ENCODE peak calls at places on chromosomes 4 and X, in eight cellular contexts. Y is psoas muscle, K is right cardiac atrium, X is NT2/D1, A is mammary epithelial cell, S is neuronal stem cell, F is tibial nerve, P is Caco-2. U is an unnamed sample. For H3K4me1, the result is how much of the 10 kb centered on the place peaks cover.

GRCh38 chr4:96465834-96466233 is 625.9 kb downstream of the PDHA2 start:
- DNase-seq in Y (no peak), K (no peak), X (no peak), A (no peak), S (no peak), F (no peak), P (no peak), U (no peak)

GRCh38 chrX:41870719-41871151 is 52.6 kb downstream of the CASK start:
- DNase-seq in Y (no peak), K (no peak), X (no peak), A (no peak), S (no peak), F (no peak), P (peak), U (no peak)

GRCh38 chrX:48688531-48689142 is 5.0 kb downstream of the WAS start:
- DNase-seq in Y (no peak), K (no peak), X (no peak), A (no peak), S (no peak), F (no peak), P (no peak), U (no peak)

GRCh38 chr4:64781737-64782326 is 372.6 kb upstream of the TECRL start:
- DNase-seq in Y (no peak), K (no peak), X (no peak), A (peak), S (peak), F (no peak), P (no peak), U (no peak)

GRCh38 chrX:3550160-3550765 is 163.2 kb downstream of the PRKX start:
- DNase-seq in Y (no peak), K (no peak), X (no peak), A (peak), S (no peak), F (no peak), P (peak), U (no peak)

GRCh38 chr4:55125763-55126541 is 557 bp upstream of the KDR start:
- DNase-seq in Y (peak), K (peak), X (no peak), A (peak), S (no peak), F (no peak), P (no peak), U (no peak)

GRCh38 chr4:34644716-34645115 is 1599.6 kb downstream of the ARAP2 start:
- DNase-seq in Y (no peak), K (no peak), X (no peak), A (no peak), S (no peak), F (no peak), P (no peak), U (no peak)

GRCh38 chrX:42748067-42748850 is 29.7 kb downstream of the PPP1R2C start:
- DNase-seq in Y (no peak), K (no peak), X (no peak), A (peak), S (no peak), F (no peak), P (no peak), U (no peak)

GRCh38 chr4:184355111-184355604 is 119.2 kb downstream of the IRF2 start:
- DNase-seq in Y (no peak), K (no peak), X (no peak), A (peak), S (no peak), F (peak), P (no peak), U (no peak)

GRCh38 chr4:172786039-172786792 is 382.4 kb upstream of the GALNT7 start:
- DNase-seq in Y (peak), K (peak), X (no peak), A (peak), S (no peak), F (no peak), P (no peak), U (no peak)

GRCh38 chr4:96205143-96205542 is 365.2 kb downstream of the PDHA2 start:
- DNase-seq in Y (no peak), K (no peak), X (no peak), A (no peak), S (no peak), F (no peak), P (no peak), U (no peak)

GRCh38 chr4:39044947-39045734 is 12.9 kb upstream of the TMEM156 start:
- DNase-seq in Y (peak), K (peak), X (no peak), A (peak), S (peak), F (no peak), P (no peak), U (peak)

GRCh38 chr4:37837446-37837845 is 11.0 kb downstream of the PGM2 start:
- DNase-seq in Y (no peak), K (no peak), X (no peak), A (peak), S (no peak), F (no peak), P (no peak), U (no peak)

GRCh38 chr4:137310593-137311490 is 221.5 kb downstream of the PCDH18 start:
- DNase-seq in Y (no peak), K (no peak), X (no peak), A (peak), S (no peak), F (no peak), P (no peak), U (no peak)

GRCh38 chr4:101753702-101754101 is 36.8 kb upstream of the BANK1 start:
- DNase-seq in Y (no peak), K (no peak), X (no peak), A (no peak), S (no peak), F (no peak), P (no peak), U (no peak)

GRCh38 chr4:140718240-140718639 is 37.9 kb downstream of the TBC1D9 start:
- DNase-seq in Y (no peak), K (no peak), X (no peak), A (peak), S (no peak), F (no peak), P (no peak), U (no peak)

GRCh38 chr4:67674098-67674497 is 26.9 kb downstream of the UBA6 start:
- DNase-seq in Y (no peak), K (no peak), X (peak), A (no peak), S (peak), F (no peak), P (no peak), U (no peak)

GRCh38 chrX:107054978-107055377 is 55.0 kb upstream of the MORC4 start:
- DNase-seq in Y (no peak), K (no peak), X (no peak), A (no peak), S (no peak), F (no peak), P (no peak), U (no peak)

GRCh38 chr4:177023951-177024350 is 231.2 kb upstream of the VEGFC start:
- DNase-seq in Y (no peak), K (no peak), X (no peak), A (peak), S (no peak), F (no peak), P (no peak), U (no peak)

GRCh38 chrX:120672389-120672788 is 42.5 kb upstream of the C1GALT1C1 start:
- DNase-seq in Y (peak), K (peak), X (no peak), A (peak), S (no peak), F (peak), P (no peak), U (no peak)

GRCh38 chr4:156771171-156771837 is 200.3 kb downstream of the PDGFC start:
- DNase-seq in Y (no peak), K (no peak), X (no peak), A (peak), S (peak), F (no peak), P (no peak), U (no peak)

GRCh38 chr4:101345596-101346311 is 1.6 kb downstream of the PPP3CA start:
- DNase-seq in Y (peak), K (peak), X (no peak), A (peak), S (peak), F (peak), P (peak), U (peak)

GRCh38 chrX:40885984-40886383 is 150.6 kb upstream of the MED14 start:
- DNase-seq in Y (no peak), K (no peak), X (no peak), A (no peak), S (no peak), F (no peak), P (no peak), U (no peak)

GRCh38 chrX:69323786-69324720 is 158.8 kb upstream of the PJA1 start:
- DNase-seq in Y (no peak), K (no peak), X (no peak), A (no peak), S (no peak), F (no peak), P (no peak), U (no peak)

GRCh38 chrX:149541521-149542047 is 772 bp downstream of the EOLA1 start:
- DNase-seq in Y (no peak), K (no peak), X (no peak), A (no peak), S (no peak), F (no peak), P (no peak), U (no peak)

GRCh38 chr4:13700196-13701140 is 72.9 kb upstream of the BOD1L1 start:
- DNase-seq in Y (no peak), K (no peak), X (no peak), A (peak), S (no peak), F (no peak), P (no peak), U (no peak)

GRCh38 chrX:136143714-136144113 is 3.6 kb upstream of the FHL1 start:
- DNase-seq in Y (no peak), K (no peak), X (no peak), A (no peak), S (no peak), F (no peak), P (no peak), U (no peak)

GRCh38 chr4:172707622-172708021 is 461.0 kb upstream of the GALNT7 start:
- DNase-seq in Y (no peak), K (no peak), X (no peak), A (no peak), S (no peak), F (no peak), P (no peak), U (no peak)

GRCh38 chr4:55021214-55021613 is 104.2 kb downstream of the KDR start:
- DNase-seq in Y (no peak), K (no peak), X (no peak), A (no peak), S (peak), F (no peak), P (no peak), U (no peak)

GRCh38 chrX:40871385-40872082 is 136.2 kb upstream of the MED14 start:
- DNase-seq in Y (no peak), K (no peak), X (no peak), A (peak), S (no peak), F (no peak), P (no peak), U (no peak)

GRCh38 chrX:72268601-72269365 is 8.3 kb downstream of the RPS4X start:
- DNase-seq in Y (no peak), K (no peak), X (no peak), A (no peak), S (no peak), F (no peak), P (no peak), U (no peak)

GRCh38 chrX:72271091-72271490 is 6.0 kb downstream of the RPS4X start:
- DNase-seq in Y (no peak), K (no peak), X (no peak), A (no peak), S (no peak), F (no peak), P (no peak), U (no peak)

GRCh38 chrX:72270316-72270866 is 6.7 kb downstream of the RPS4X start:
- DNase-seq in Y (no peak), K (no peak), X (no peak), A (no peak), S (no peak), F (no peak), P (no peak), U (no peak)

GRCh38 chrX:72271812-72272211 is 5.2 kb downstream of the RPS4X start:
- DNase-seq in Y (no peak), K (no peak), X (no peak), A (peak), S (no peak), F (no peak), P (no peak), U (no peak)

DNA sequence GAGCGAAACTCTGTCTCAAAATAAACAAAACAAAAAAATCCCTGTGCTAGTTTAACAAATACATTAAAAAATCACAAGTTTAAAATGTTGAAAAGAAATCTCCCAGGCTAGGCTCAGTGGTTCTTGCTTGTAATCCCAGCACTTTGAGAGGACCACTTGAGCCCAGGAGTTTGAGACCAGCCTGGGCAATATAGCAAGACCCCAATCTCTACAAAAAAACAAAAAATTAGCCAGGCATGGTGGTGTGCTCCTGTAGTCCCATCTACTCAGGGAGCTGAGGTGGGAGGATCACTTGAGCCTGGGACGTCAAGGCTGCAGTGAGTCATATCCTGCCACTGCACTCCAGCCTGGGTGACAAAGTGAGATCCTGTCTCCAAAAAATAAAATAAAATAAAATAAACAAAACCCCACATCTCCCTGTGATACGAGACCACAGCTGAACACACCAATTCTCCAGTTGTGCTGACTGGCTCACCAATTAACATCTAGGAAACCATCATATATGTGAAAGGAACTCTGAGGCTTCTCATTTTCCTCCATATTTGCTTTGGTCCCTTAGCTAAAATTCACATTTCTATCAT is 7.3 kb downstream of the RPS4X start:
- DNase-seq in Y (no peak), K (no peak), X (no peak), A (peak), S (no peak), F (no peak), P (no peak), U (no peak)
- H3K4me1 ChIP-seq in Y (under half), K (under half), X (under half), A (half or more), S (under half), F (under half), P (under half), U (under half)

GRCh38 chr4:76703123-76703490 is 194.8 kb downstream of the SOWAHB start:
- DNase-seq in Y (no peak), K (no peak), X (no peak), A (peak), S (no peak), F (no peak), P (peak), U (no peak)
- H3K4me1 ChIP-seq in Y (under half), K (under half), X (under half), A (half or more), S (under half), F (under half), P (half or more), U (under half)

DNA sequence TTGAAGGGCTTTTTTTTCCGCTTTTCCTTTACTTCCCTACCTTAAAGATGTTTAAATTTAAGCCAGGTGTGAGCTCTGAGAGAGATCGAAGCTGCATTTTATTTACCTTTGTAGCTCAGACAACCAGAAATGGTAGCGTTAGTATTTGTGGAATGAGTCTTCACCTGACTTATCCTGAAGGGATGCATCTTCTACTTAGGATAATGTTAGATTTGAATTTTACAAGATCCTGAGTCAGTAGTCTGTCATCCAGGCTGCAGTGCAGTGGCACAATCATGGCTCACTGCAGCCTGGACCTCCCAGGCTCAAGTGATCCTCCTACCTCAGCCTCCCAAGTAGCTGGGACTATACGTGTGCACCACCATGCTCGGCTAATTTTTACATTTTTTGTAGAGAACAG is 26.2 kb downstream of the TMSB4X start:
- DNase-seq in Y (no peak), K (no peak), X (no peak), A (peak), S (no peak), F (no peak), P (no peak), U (no peak)
- H3K4me1 ChIP-seq in Y (under half), K (under half), X (under half), A (under half), S (under half), F (under half), P (under half), U (under half)

DNA sequence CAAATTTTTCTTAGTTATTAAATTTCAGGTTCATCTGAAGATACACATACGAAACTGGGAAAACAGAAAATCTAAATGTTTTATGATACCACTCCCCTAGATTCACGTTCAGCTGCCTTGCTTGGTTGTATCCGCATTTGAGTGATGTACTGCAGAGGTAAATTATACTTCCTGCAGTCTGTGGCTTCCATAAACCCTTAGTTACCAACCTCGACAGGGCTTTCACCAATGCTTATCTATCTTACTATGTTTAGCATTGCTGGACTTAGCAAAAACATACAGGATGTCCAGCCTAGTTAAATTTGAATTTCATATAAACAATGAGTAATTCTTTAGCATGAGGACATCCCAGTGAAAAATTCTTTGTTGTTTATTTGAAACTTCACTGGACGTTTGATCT is 108.8 kb downstream of the TMA16 start:
- DNase-seq in Y (no peak), K (no peak), X (no peak), A (no peak), S (no peak), F (no peak), P (no peak), U (no peak)
- H3K4me1 ChIP-seq in Y (under half), K (under half), X (under half), A (under half), S (under half), F (under half), P (under half), U (under half)

DNA sequence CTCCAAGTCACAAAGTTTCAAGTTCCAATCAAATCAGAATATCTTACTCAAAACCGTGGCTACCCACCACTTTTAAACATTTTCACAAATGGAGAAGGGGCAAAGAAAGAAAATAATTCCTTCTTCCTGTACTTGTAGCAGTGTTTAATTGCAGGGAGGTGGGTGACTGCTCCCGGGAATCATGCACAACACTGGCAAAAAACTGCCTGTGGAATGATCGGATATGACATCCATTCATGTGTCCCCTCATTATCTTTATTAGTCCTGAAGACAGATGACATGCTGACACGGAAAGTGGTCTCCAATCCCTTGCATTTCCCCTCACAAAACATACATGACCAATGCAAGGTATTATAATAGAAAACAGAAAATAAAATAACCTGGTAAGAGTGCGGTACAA is 2.0 kb downstream of the TSPAN5 start:
- DNase-seq in Y (no peak), K (no peak), X (no peak), A (no peak), S (no peak), F (no peak), P (no peak), U (no peak)
- H3K4me1 ChIP-seq in Y (under half), K (under half), X (under half), A (half or more), S (under half), F (under half), P (under half), U (under half)

DNA sequence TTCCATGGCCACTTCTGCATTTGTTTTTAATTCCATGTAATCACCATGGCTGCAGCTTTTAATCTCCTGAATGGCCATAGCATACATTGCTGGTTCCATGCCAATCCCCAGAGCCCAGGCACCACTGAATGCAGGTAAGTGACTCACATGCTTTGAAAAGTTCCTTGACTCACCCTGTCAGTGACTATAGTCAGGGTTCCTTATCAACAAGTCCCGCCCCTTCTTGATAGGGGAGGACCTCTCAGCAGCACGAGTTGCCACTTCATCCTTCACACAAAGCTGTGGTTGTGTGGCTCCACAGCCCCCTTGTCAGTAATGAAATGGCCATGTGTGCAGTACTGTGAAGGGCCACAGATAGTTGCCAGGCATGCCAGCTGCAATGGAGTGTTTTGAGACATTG is 516.6 kb downstream of the PPARGC1A start:
- DNase-seq in Y (no peak), K (peak), X (no peak), A (peak), S (no peak), F (no peak), P (peak), U (peak)
- H3K4me1 ChIP-seq in Y (under half), K (under half), X (under half), A (under half), S (under half), F (under half), P (under half), U (under half)

DNA sequence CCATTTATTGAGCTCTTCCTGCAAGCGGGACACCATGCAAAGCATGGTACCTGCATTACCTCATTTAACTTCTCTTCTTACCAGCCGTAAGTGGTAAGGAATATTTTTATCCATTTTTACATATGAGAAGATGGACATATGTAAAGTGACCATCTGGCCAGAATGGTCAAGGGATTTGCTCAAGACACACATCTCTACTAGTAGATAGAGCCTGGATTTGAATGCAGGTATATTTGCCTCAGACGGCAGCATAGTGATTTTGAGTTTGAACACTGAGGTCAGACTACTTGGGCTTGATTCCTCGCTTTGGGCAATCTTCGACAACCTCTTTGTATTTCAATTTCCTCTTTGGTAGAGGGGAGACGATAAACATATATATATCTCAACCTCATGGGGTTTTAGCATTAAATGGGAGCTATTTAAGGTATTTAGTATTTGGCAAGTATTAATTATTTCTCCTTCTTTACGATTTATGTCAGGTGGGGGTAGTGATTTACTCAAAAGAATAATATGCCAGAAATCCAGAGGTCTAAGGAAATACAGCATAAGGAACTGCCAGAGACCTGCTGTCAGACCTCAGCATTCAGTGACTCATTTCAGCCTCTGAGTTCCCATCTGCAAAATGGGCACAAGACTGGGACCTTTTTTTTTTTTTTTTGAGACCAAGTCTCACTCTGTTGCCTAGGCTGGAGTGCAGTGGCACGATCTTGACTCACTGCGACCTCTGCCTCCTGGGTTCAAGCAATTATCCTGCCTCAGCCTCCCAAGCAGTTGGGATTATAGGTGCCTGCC is 34.6 kb upstream of the CHRNA9 start:
- DNase-seq in Y (no peak), K (no peak), X (no peak), A (no peak), S (no peak), F (no peak), P (no peak), U (no peak)
- H3K4me1 ChIP-seq in Y (under half), K (under half), X (under half), A (under half), S (under half), F (under half), P (under half), U (under half)

U was measured in left lung.